ENCODE peak calls at places on chromosomes 7 and 10, in four cellular contexts. Z, D, P and J are unnamed samples.

GRCh38 chr10:132313865-132314264 is 6.1 kb upstream of the STK32C start:
- DNase-seq in Z (no peak), D (no peak), P (no peak), J (no peak)

GRCh38 chr10:100347568-100348195 is 649 bp downstream of the SCD start:
- DNase-seq in Z (peak; percentile 41), D (no peak), P (no peak), J (no peak)

GRCh38 chr7:137877301-137877700 is 30.5 kb upstream of the DGKI start:
- DNase-seq in Z (no peak), D (no peak), P (no peak), J (no peak)

GRCh38 chr10:43453266-43453831 is 16.4 kb downstream of the ZNF487 start:
- DNase-seq in Z (no peak), D (no peak), P (no peak), J (no peak)

GRCh38 chr10:129842031-129842430 is 122.0 kb downstream of the EBF3 start:
- DNase-seq in Z (no peak), D (no peak), P (no peak), J (no peak)

GRCh38 chr7:149489391-149490024 is 8.1 kb downstream of the ZNF746 start:
- DNase-seq in Z (no peak), D (no peak), P (no peak), J (no peak)

GRCh38 chr7:56105508-56105907 is 768 bp downstream of the CHCHD2 start:
- DNase-seq in Z (peak; percentile 78), D (peak; percentile 55), P (peak; percentile 94), J (peak; percentile 50)

GRCh38 chr10:133006806-133007205 is 64.4 kb upstream of the CFAP46 start:
- DNase-seq in Z (no peak), D (no peak), P (no peak), J (no peak)

GRCh38 chr10:60905580-60905979 is 38.4 kb downstream of the RHOBTB1 start:
- DNase-seq in Z (peak; percentile 23), D (no peak), P (peak; percentile 59), J (peak; percentile 96)

GRCh38 chr10:29611796-29612381 is 22.9 kb downstream of the SVIL start:
- DNase-seq in Z (no peak), D (no peak), P (no peak), J (peak; percentile 54)

GRCh38 chr7:50273870-50274269 is 30.6 kb upstream of the IKZF1 start:
- DNase-seq in Z (no peak), D (no peak), P (no peak), J (no peak)

GRCh38 chr7:50272808-50273207 is 31.7 kb upstream of the IKZF1 start:
- DNase-seq in Z (no peak), D (no peak), P (no peak), J (no peak)

GRCh38 chr7:50273301-50273700 is 31.2 kb upstream of the IKZF1 start:
- DNase-seq in Z (no peak), D (no peak), P (no peak), J (no peak)

GRCh38 chr7:50275430-50275829 is 29.1 kb upstream of the IKZF1 start:
- DNase-seq in Z (no peak), D (no peak), P (no peak), J (no peak)

GRCh38 chr7:50274361-50274760 is 30.2 kb upstream of the IKZF1 start:
- DNase-seq in Z (no peak), D (no peak), P (no peak), J (no peak)
- H3K4me3 ChIP-seq in Z (no peak overlapping the region), D (no peak overlapping the region), P (no peak overlapping the region), J (no peak overlapping the region)

DNA sequence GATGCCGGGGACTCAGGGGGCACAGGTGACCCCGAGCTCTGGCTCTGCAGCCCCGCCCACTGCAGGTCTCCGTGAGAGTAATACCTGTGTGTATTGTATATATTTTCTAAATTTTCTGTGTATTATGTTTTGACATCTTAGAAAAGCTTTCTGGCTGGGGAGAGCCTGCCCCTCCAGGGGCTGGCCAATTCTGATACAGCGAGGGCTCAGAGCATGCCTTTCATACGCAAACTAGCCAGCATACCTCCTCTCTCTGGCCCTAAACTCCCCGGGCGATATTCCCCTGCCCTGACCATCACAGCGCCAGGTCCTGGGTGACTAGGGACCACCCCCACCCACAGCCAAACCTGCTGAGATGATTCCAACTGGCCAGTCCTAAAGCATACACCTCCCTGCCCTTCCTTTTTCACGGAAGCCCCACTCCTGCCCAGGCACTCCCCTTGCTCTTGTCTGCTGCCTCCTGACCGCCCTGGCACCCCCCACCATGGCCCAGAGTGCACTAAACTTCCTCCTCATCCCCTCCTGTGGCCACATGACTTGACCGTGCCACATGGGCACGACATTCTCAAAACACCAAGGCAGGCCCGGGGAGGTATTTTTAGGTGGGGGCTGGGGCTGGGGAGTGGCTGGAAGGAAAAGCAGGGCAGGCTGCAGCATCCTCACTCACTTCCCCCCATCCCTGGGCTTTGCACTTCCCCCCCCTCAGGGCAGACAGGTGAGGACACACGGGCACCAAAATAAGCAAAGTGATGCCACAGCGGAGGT is 61.5 kb downstream of the INSIG1 start:
- DNase-seq in Z (no peak), D (no peak), P (no peak), J (no peak)
- H3K27me3 ChIP-seq in Z (peaks cover 11% of the 10 kb centered on the region), D (peaks cover 19% of the 10 kb centered on the region), P (peaks cover 52% of the 10 kb centered on the region), J (no peaks in the 10 kb centered on the region)

DNA sequence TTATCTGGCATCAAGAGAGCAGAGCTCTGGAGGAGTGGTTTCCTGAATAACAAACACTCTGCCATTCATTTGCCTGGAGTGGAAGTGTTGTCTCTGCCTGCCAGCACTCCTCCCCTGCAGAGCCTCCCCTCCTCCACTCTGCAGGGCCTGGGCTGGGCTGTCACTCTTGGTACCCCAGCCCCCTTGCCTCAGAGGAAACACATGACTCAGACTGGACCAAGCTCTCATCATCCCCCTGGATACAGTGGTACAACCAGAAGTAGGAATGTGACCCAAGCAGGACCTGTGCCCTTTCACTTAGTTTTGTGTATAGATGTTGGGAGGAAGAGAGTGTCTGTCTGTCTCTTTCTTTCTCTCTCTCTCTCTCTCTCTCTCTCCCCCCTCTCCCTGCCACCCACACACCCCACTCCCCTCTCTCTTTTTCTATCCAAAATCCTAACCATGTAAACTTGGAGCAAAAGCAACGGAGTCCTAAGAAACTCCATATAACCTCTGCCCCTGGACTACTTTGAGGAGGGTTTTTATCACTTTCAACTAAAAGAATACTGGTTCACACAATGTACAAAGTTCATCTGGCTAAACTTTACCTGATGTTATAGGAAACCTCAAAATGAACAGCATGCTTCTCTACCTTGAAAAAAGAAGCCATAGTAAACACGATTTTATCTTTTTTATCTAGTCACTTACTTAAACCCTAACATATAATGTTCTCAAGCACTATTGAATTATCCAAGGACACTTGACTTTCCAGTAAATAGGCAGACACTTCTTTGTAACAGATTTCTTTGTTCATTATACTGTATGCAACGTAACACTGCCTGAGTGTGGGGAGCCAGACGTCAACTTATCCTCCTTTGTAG is 43.8 kb downstream of the DOCK4 start:
- DNase-seq in Z (peak; percentile 16), D (peak; percentile 84), P (peak; percentile 58), J (peak; percentile 20)
- H3K4me3 ChIP-seq in Z (no peak overlapping the region), D (no peak overlapping the region), P (no peak overlapping the region), J (no peak overlapping the region)

GRCh38 chr10:49395741-49396665 is at the start of gene DRGX:
- DNase-seq in Z (no peak), D (no peak), P (no peak), J (no peak)
- H3K27me3 ChIP-seq in Z (peaks cover 65% of the 10 kb centered on the region), D (peaks cover 60% of the 10 kb centered on the region), P (peaks cover 73% of the 10 kb centered on the region), J (peaks cover 93% of the 10 kb centered on the region)